ENCODE peak calls at places on chromosomes 6 and 20, in six cellular contexts. F, Y, Q, O, K and C are unnamed samples.

GRCh38 chr6:39836621-39837020 is 44.4 kb downstream of the DAAM2 start:
- DNase-seq in F (no peak), Y (no peak), O (no peak), K (no peak), Q (no peak), C (no peak)

GRCh38 chr6:21732731-21733130 is 139.2 kb downstream of the SOX4 start:
- DNase-seq in Q (no peak), F (no peak), K (no peak), Y (peak; percentile 55), O (no peak), C (no peak)

GRCh38 chr6:52498538-52499017 is 78.3 kb downstream of the TRAM2 start:
- DNase-seq in F (no peak), O (no peak), Y (no peak), Q (no peak), K (no peak), C (no peak)

GRCh38 chr20:56637576-56637975 is 8.5 kb downstream of the TFAP2C start:
- DNase-seq in F (no peak), K (no peak), Y (no peak), Q (no peak), O (peak; percentile 45), C (no peak)

GRCh38 chr6:35687658-35688604 is 784 bp downstream of the FKBP5 start:
- DNase-seq in K (peak; percentile 80), O (peak; percentile 87), Y (peak; percentile 87), Q (peak; percentile 83), F (peak; percentile 40), C (peak; percentile 81)

GRCh38 chr6:141932685-141933084 is 200.0 kb upstream of the GJE1 start:
- DNase-seq in F (no peak), Y (no peak), Q (no peak), K (no peak), O (no peak), C (no peak)

GRCh38 chr6:19180348-19181073 is 656.7 kb upstream of the ID4 start:
- DNase-seq in Q (no peak), O (peak; percentile 57), F (no peak), K (no peak), Y (no peak), C (peak; percentile 80)

GRCh38 chr6:134534708-134535149 is 216.8 kb upstream of the SGK1 start:
- DNase-seq in K (no peak), Y (no peak), Q (no peak), O (no peak), F (no peak), C (no peak)

GRCh38 chr6:20333870-20334269 is 67.8 kb upstream of the E2F3 start:
- DNase-seq in Q (no peak), O (no peak), Y (no peak), K (no peak), F (no peak), C (no peak)

GRCh38 chr20:1861347-1861987 is 33.7 kb upstream of the SIRPA start:
- DNase-seq in F (no peak), K (no peak), Q (no peak), O (no peak), Y (no peak), C (no peak)

GRCh38 chr6:36290668-36291620 is 21.1 kb downstream of the PNPLA1 start:
- DNase-seq in Y (no peak), Q (peak; percentile 59), K (no peak), F (no peak), O (no peak), C (no peak)

GRCh38 chr6:52020961-52021570 is 66.3 kb downstream of the PKHD1 start:
- DNase-seq in O (no peak), K (peak; percentile 53), F (no peak), Y (peak; percentile 42), Q (no peak), C (no peak)

GRCh38 chr20:63070301-63070625 is 63.5 kb upstream of the BHLHE23 start:
- DNase-seq in Q (peak; percentile 15), K (no peak), Y (no peak), F (no peak), O (peak; percentile 21), C (no peak)

GRCh38 chr6:133621751-133622150 is 267.2 kb upstream of the TCF21 start:
- DNase-seq in Y (no peak), K (no peak), O (no peak), F (no peak), Q (no peak), C (no peak)

GRCh38 chr6:218153-219018 is 73.9 kb upstream of the DUSP22 start:
- DNase-seq in K (no peak), Q (no peak), O (no peak), F (no peak), Y (no peak), C (no peak)

GRCh38 chr6:219641-220198 is 72.6 kb upstream of the DUSP22 start:
- DNase-seq in Y (peak; percentile 48), K (peak; percentile 37), O (no peak), F (no peak), Q (peak; percentile 86), C (no peak)

GRCh38 chr6:219019-219570 is 73.2 kb upstream of the DUSP22 start:
- DNase-seq in Y (peak; percentile 1), Q (no peak), K (no peak), F (no peak), O (no peak), C (no peak)

GRCh38 chr6:215335-216034 is 76.8 kb upstream of the DUSP22 start:
- DNase-seq in Y (no peak), Q (peak; percentile 54), F (no peak), O (no peak), K (no peak), C (no peak)

DNA sequence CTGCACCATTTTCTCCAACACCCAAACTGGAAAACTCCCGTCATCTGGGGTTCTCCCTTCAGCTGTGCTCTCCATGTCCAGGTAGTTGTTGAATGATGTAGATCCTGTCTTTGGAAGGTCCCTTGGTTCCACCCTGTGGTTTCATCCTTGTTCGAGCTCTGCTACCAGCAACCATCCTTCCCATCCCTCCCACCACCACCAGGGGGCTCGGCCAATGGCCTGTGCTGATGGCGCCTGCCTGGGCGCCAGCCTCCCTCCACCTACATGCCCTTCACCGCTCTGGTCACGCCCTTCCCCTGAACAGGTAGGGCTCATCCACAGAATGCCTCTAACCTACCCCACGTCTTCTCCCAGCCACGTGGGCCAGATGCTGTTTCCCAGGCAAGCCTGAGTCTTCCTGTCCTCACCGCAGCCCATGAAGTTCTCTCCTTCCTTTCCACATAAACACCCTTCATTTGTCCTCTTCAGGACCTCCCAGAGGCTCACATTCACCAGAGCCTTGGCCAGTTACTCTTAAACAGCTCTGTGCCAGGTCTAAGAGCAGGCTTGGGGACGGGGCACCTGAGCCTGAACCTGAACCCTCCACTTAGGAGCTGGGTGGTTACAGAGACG is 75.1 kb upstream of the DUSP22 start:
- DNase-seq in Q (no peak), F (peak; percentile 55), Y (peak; percentile 54), K (peak; percentile 84), O (no peak), C (no peak)
- TF ChIP-seq CTCF in Q (peak; percentile 48), F (peak; percentile 65), Y (peak; percentile 68), K (peak; percentile 75), O (peak; percentile 5), C (no peak)

GRCh38 chr6:163902993-163903392 is 488.5 kb downstream of the QKI start:
- DNase-seq in Y (no peak), F (no peak), O (no peak), Q (no peak), K (no peak), C (no peak)
- TF ChIP-seq CTCF in Y (no peak), F (no peak), O (no peak), Q (no peak), K (peak; percentile 12), C (no peak)

DNA sequence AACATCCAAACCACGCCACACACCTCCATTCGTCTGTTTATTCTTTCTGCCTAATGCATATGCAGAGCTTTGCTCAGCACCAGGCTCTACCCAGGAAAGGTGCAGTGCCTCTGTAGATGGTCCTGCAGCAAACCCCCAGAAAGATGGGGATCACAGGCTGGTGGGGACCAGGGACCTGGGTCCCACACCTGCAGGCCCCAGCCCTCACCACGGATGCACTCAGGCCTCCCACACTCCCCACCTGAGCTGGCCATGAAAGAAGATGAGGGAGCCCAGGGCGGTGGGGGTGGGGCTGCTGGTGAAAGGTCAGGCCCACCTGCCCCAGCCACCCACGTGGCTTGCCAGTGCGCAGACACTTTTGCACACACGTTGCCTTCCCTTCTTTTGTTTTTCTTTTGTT is 217.7 kb downstream of the TAF4 start:
- DNase-seq in Q (peak; percentile 22), Y (no peak), K (no peak), O (peak; percentile 27), F (no peak), C (no peak)
- TF ChIP-seq CTCF in Q (no peak), Y (no peak), K (no peak), O (no peak), F (no peak), C (no peak)

GRCh38 chr6:89481695-89482094 is 48.7 kb downstream of the ANKRD6 start:
- DNase-seq in Y (no peak), O (no peak), K (no peak), Q (no peak), F (no peak), C (no peak)
- TF ChIP-seq CTCF in Y (no peak), O (no peak), K (no peak), Q (no peak), F (no peak), C (no peak)

GRCh38 chr6:12884983-12885382 is 168.4 kb downstream of the PHACTR1 start:
- DNase-seq in Y (no peak), O (no peak), Q (no peak), F (no peak), K (no peak), C (no peak)

GRCh38 chr6:12892201-12892600 is 175.6 kb downstream of the PHACTR1 start:
- DNase-seq in Y (no peak), Q (no peak), O (no peak), K (no peak), F (no peak), C (no peak)

GRCh38 chr6:12891595-12891994 is 175.0 kb downstream of the PHACTR1 start:
- DNase-seq in F (no peak), Y (no peak), O (no peak), K (no peak), Q (no peak), C (no peak)

GRCh38 chr6:12886961-12887775 is 170.6 kb downstream of the PHACTR1 start:
- DNase-seq in Y (peak; percentile 55), Q (no peak), F (no peak), K (peak; percentile 56), O (no peak), C (no peak)

GRCh38 chr6:12890171-12890790 is 173.7 kb downstream of the PHACTR1 start:
- DNase-seq in Y (no peak), O (no peak), K (peak; percentile 66), Q (no peak), F (peak; percentile 6), C (no peak)
- TF ChIP-seq CTCF in Y (peak; percentile 46), O (peak; percentile 11), K (peak; percentile 70), Q (peak; percentile 47), F (peak; percentile 65), C (no peak)